ENCODE peak calls at places on chromosomes 16 and 17, in six cellular contexts. P is Panc1, L is BJ, M is upper lobe of right lung, N is fibroblast of the aortic adventitia, K is fibroblast of mammary gland. Q is an unnamed sample.

GRCh38 chr16:24993722-24994686 is 21.2 kb downstream of the ARHGAP17 start:
- DNase-seq in L (peak), P (peak), N (peak), M (no peak), K (peak), Q (peak)

GRCh38 chr17:17780941-17781590 is 55.7 kb downstream of the SREBF1 start:
- DNase-seq in P (no peak), M (no peak), L (no peak), K (peak), N (peak), Q (peak)

GRCh38 chr17:57889892-57890856 is 40.3 kb upstream of the MRPS23 start:
- DNase-seq in K (peak), M (peak), P (no peak), N (peak), L (no peak), Q (peak)

GRCh38 chr17:82960419-82961271 is 118.8 kb upstream of the METRNL start:
- DNase-seq in K (no peak), L (no peak), M (peak), P (no peak), N (no peak), Q (no peak)

GRCh38 chr17:79114455-79115301 is 40.1 kb downstream of the ENGASE start:
- DNase-seq in P (no peak), N (peak), L (no peak), K (no peak), M (peak), Q (peak)

GRCh38 chr16:83011101-83011720 is 384.4 kb downstream of the CDH13 start:
- DNase-seq in L (no peak), M (no peak), N (no peak), K (no peak), P (no peak), Q (peak)

GRCh38 chr17:44030482-44030881 is 15.7 kb upstream of the TMEM101 start:
- DNase-seq in L (no peak), N (no peak), M (no peak), K (no peak), P (no peak), Q (no peak)

GRCh38 chr17:72110953-72111339 is 9.9 kb upstream of the SOX9 start:
- DNase-seq in M (no peak), K (no peak), L (no peak), P (no peak), N (no peak), Q (no peak)

GRCh38 chr17:2190014-2190413 is 113.6 kb downstream of the SMG6 start:
- DNase-seq in M (no peak), P (no peak), K (peak), N (peak), L (no peak), Q (peak)

GRCh38 chr16:69706256-69706974 is 19.9 kb downstream of the NQO1 start:
- DNase-seq in P (no peak), M (no peak), L (peak), N (peak), K (peak), Q (peak)

DNA sequence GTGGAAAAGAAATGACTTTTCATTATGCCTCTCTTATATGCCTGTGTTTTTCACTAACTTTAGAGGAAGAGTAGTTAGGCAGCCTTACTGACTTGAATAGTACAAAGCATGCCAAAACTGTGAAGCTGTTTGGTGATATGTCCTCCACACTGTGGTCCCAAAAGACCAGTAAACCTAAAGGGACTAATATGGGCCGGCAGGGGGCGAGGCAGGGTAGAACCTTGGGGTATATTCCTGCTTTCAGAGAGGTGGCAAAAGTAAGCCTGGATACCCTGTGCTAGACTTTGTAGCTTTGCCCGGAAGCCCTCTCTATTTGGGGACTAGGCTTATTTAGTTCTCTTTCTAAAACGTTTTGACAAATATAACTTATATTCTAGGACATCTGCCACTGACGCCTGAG is 36.5 kb upstream of the VWA3A start:
- DNase-seq in L (no peak), P (no peak), K (no peak), N (no peak), M (no peak), Q (peak)
- TF ChIP-seq CTCF in L (no peak), P (peak), K (peak), N (peak), M (no peak), Q (peak)

DNA sequence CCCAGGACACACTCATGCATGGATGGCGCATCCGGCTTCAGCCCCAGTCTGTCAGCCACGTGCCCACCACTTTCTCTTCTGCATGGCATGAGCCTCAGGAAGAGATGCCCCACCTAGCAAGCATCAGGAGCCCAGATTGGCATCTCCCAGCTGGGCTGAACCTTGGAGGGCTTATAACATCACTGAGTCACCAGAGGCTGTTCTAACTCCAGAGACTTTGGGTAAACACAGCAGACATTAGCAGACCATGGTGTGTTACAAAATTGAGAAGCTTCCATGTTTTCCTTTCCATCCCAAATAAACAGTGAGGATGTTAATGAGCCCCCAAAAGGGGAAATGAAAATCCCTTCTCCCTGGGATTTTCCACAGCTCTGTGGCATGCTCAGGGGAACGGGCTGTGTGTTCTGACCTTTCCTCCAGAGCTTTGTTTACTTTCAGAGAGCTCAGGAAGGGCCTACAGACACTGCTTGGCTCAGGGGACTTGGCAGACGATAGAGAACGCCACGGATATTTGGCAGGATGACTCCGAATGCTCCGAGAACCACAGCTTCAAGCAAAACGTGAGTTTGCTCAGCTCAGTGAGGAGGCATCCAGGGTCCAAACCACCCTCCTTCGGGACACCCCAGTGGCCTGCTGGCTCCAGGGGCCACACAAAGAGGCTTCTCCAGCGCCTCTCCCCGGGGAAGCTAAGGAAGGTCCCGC is 16.5 kb downstream of the GLP2R start:
- DNase-seq in P (no peak), L (peak), K (peak), M (no peak), N (peak), Q (no peak)
- H3K4me3 ChIP-seq in P (no peak), L (no peak), K (no peak), M (no peak), N (no peak), Q (no peak)

DNA sequence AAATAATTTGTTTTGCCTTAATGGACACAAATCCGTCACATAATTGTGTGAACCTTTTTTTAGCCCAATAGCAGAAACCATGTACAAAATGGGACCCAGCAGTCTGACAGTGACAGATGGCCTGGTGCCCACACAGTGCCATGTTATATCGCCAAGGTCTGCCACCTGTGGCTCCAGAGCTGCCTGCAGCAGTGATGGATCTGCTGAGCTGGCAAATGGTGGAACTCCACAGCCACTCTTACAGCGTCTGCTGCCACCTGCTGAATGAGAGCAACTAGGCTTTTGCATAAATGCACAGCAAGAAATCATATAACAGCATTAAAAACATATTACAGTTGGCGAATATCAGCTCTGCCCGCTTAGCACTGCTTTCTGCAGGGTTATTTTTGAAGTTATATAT is 59.4 kb downstream of the NUP93 start:
- DNase-seq in N (peak), L (no peak), K (peak), P (peak), M (no peak), Q (peak)
- TF ChIP-seq CTCF in N (peak), L (peak), K (peak), P (peak), M (peak), Q (peak)

DNA sequence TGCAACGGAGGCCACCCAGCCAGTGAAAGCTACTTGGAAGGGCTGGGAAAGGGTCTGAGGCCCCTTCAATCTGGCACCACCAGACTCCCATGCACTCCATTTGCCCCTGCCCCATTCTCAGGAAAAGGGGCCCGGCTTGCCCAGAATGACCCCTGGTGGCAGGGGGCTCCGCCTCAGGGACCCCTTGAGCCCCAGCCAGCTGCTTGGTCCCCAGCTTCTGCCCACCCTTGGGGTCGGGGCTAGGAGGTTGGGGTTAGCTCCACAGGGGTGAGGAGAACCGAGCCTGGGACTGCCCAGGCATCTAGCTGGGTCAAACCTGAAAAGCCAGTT is 1.3 kb downstream of the RHBDF1 start:
- DNase-seq in L (no peak), K (no peak), N (no peak), M (no peak), P (no peak), Q (no peak)
- H3K4me3 ChIP-seq in L (peak), K (peak), N (peak), M (peak), P (peak), Q (peak)

GRCh38 chr16:72818286-72818845 is 229.6 kb downstream of the ZFHX3 start:
- DNase-seq in P (no peak), N (peak), M (no peak), L (no peak), K (no peak), Q (no peak)
- TF ChIP-seq CTCF in P (peak), N (no peak), M (no peak), L (peak), K (peak), Q (no peak)